ENCODE peak calls at places on chromosomes 3 and 15, in nine cellular contexts. Z is HCEC 1CT, K is neural crest cell, G is left lung, Q is glomerular endothelial cell, M is kidney tubule cell, L is Caco-2, V is endodermal cell, Y is T follicular helper cell. S is an unnamed sample.
A peak's percentile ranks its signal among the peaks of the same experiment; 100 is the strongest.

GRCh38 chr3:60399861-60400845 is 851.1 kb downstream of the FHIT start:
- DNase-seq in Z (no peak), K (no peak), G (no peak), Q (no peak), M (peak; percentile 54), L (no peak), V (no peak), Y (no peak), S (peak; percentile 48)

GRCh38 chr3:195549001-195549400 is 5.9 kb upstream of the PPP1R2 start:
- DNase-seq in Z (no peak), K (no peak), G (no peak), Q (no peak), M (peak; percentile 38), L (no peak), V (no peak), Y (no peak), S (no peak)

GRCh38 chr15:69133862-69134519 is 26.4 kb upstream of the GLCE start:
- DNase-seq in Z (no peak), K (no peak), G (no peak), Q (no peak), M (no peak), L (no peak), V (no peak), Y (no peak), S (no peak)

GRCh38 chr3:171770689-171771620 is 39.3 kb downstream of the PLD1 start:
- DNase-seq in Z (peak; percentile 90), K (no peak), G (no peak), Q (no peak), M (peak; percentile 80), L (no peak), V (peak; percentile 79), Y (no peak), S (peak; percentile 94)

GRCh38 chr3:124965413-124965812 is 30.9 kb upstream of the MUC13 start:
- DNase-seq in Z (no peak), K (no peak), G (no peak), Q (no peak), M (peak; percentile 32), L (no peak), V (no peak), Y (no peak), S (no peak)

GRCh38 chr3:76582632-76583378 is 457.1 kb upstream of the ROBO2 start:
- DNase-seq in Z (peak; percentile 56), K (no peak), G (no peak), Q (no peak), M (no peak), L (no peak), V (no peak), Y (no peak), S (no peak)

GRCh38 chr3:69865920-69866679 is 126.8 kb downstream of the MITF start:
- DNase-seq in Z (peak; percentile 49), K (no peak), G (peak; percentile 65), Q (no peak), M (peak; percentile 85), L (no peak), V (peak; percentile 57), Y (no peak), S (peak; percentile 65)

GRCh38 chr3:140953028-140953960 is 11.7 kb downstream of the SLC25A36 start:
- DNase-seq in Z (peak; percentile 63), K (no peak), G (no peak), Q (no peak), M (no peak), L (no peak), V (no peak), Y (no peak), S (peak; percentile 62)

GRCh38 chr15:35013370-35013769 is 25.3 kb upstream of the ZNF770 start:
- DNase-seq in Z (peak; percentile 43), K (no peak), G (no peak), Q (no peak), M (peak; percentile 54), L (no peak), V (no peak), Y (no peak), S (no peak)

GRCh38 chr3:30299674-30300423 is 306.6 kb upstream of the TGFBR2 start:
- DNase-seq in Z (no peak), K (no peak), G (no peak), Q (no peak), M (no peak), L (peak; percentile 42), V (no peak), Y (no peak), S (peak; percentile 64)

GRCh38 chr3:53109822-53110771 is 20.1 kb downstream of the RFT1 start:
- DNase-seq in Z (peak; percentile 77), K (peak; percentile 42), G (peak; percentile 81), Q (no peak), M (peak; percentile 33), L (peak; percentile 53), V (peak; percentile 86), Y (peak; percentile 9), S (peak; percentile 89)

GRCh38 chr3:3200632-3201212 is 21.2 kb upstream of the CRBN start:
- DNase-seq in Z (peak; percentile 61), K (peak; percentile 48), G (no peak), Q (no peak), M (peak; percentile 72), L (peak; percentile 62), V (peak; percentile 80), Y (no peak), S (peak; percentile 71)